ENCODE peak calls at places on chromosomes 3 and 15, in five cellular contexts. C, F, Z, X and Y are unnamed samples. For H3F3A and H3K4me1, the result is how much of the 10 kb centered on the place peaks cover.

GRCh38 chr3:138351151-138351550 is 2.8 kb downstream of the MRAS start:
- DNase-seq in C (no peak), F (no peak), Z (no peak), X (no peak), Y (no peak)

GRCh38 chr3:171646357-171647133 is 163.7 kb downstream of the PLD1 start:
- DNase-seq in C (peak), F (peak), Z (peak), X (peak), Y (peak)

GRCh38 chr15:98658831-98659699 is 10.7 kb downstream of the IGF1R start:
- DNase-seq in C (peak), F (peak), Z (peak), X (peak), Y (peak)

GRCh38 chr15:46786886-46787285 is 930.4 kb upstream of the SEMA6D start:
- DNase-seq in C (peak), F (peak), Z (no peak), X (no peak), Y (no peak)

GRCh38 chr3:150786791-150787190 is 23.8 kb upstream of the SIAH2 start:
- DNase-seq in C (no peak), F (no peak), Z (peak), X (peak), Y (peak)

GRCh38 chr3:9809615-9810356 is at the start of gene TTLL3:
- DNase-seq in C (peak), F (peak), Z (peak), X (no peak), Y (peak)

GRCh38 chr15:84699538-84700191 is 16.3 kb downstream of the SEC11A start:
- DNase-seq in C (no peak), F (no peak), Z (no peak), X (no peak), Y (no peak)

GRCh38 chr3:59515936-59516335 is 466.1 kb upstream of the CFAP20DC start:
- DNase-seq in C (no peak), F (no peak), Z (no peak), X (no peak), Y (no peak)

GRCh38 chr3:135844381-135844780 is 121.1 kb upstream of the PPP2R3A start:
- DNase-seq in C (no peak), F (no peak), Z (peak), X (no peak), Y (no peak)

GRCh38 chr3:108877906-108878305 is 55.3 kb downstream of the TRAT1 start:
- DNase-seq in C (no peak), F (no peak), Z (no peak), X (no peak), Y (no peak)

GRCh38 chr3:159751141-159751540 is 237.5 kb upstream of the IL12A start:
- DNase-seq in C (no peak), F (no peak), Z (peak), X (no peak), Y (no peak)

GRCh38 chr15:84669726-84670125 is 11.7 kb upstream of the NMB start:
- DNase-seq in C (no peak), F (no peak), Z (peak), X (no peak), Y (no peak)

GRCh38 chr3:66854752-66855151 is 143.4 kb upstream of the KBTBD8 start:
- DNase-seq in C (no peak), F (peak), Z (no peak), X (no peak), Y (no peak)

DNA sequence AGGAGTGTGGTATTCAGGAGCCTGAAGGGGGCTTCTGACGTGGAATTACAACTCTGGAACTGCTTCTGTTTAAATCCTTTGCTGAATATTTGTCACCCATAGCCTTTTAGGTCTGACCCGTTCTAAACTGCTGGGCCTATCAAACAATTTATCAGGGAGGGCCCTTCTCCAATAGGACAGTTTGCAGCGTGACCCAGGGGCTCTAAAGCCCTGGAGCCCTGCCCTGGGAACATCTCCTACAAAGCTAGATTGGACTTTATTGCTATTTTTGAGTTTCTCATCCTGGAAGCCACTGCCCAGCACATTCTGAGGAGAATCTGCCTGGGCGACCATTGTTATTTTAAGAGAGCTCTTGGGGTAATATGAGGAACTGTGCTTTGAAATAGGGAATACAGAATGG is 35.5 kb downstream of the KLF13 start:
- DNase-seq in C (no peak), F (no peak), Z (no peak), X (no peak), Y (no peak)
- H3F3A ChIP-seq in C (half or more), F (under half), Z (under half), X (under half), Y (under half)

GRCh38 chr3:12752803-12753202 is 6.3 kb downstream of the TMEM40 start:
- DNase-seq in C (no peak), F (no peak), Z (peak), X (peak), Y (peak)

GRCh38 chr3:12752111-12752510 is 6.9 kb downstream of the TMEM40 start:
- DNase-seq in C (no peak), F (no peak), Z (peak), X (no peak), Y (peak)

GRCh38 chr3:12751548-12751947 is 7.5 kb downstream of the TMEM40 start:
- DNase-seq in C (no peak), F (no peak), Z (no peak), X (peak), Y (peak)

GRCh38 chr3:12750223-12750622 is 8.8 kb downstream of the TMEM40 start:
- DNase-seq in C (no peak), F (no peak), Z (peak), X (peak), Y (peak)

GRCh38 chr3:12750658-12751071 is 8.4 kb downstream of the TMEM40 start:
- DNase-seq in C (no peak), F (no peak), Z (peak), X (no peak), Y (peak)
- H3K4me2 ChIP-seq in C (no peak), F (no peak), Z (peak), X (peak), Y (no peak)

GRCh38 chr15:73617310-73617709 is 15.9 kb downstream of the NPTN start:
- DNase-seq in C (no peak), F (no peak), Z (peak), X (no peak), Y (no peak)
- H3K4me1 ChIP-seq in C (under half), F (under half), Z (under half), X (under half), Y (under half)

DNA sequence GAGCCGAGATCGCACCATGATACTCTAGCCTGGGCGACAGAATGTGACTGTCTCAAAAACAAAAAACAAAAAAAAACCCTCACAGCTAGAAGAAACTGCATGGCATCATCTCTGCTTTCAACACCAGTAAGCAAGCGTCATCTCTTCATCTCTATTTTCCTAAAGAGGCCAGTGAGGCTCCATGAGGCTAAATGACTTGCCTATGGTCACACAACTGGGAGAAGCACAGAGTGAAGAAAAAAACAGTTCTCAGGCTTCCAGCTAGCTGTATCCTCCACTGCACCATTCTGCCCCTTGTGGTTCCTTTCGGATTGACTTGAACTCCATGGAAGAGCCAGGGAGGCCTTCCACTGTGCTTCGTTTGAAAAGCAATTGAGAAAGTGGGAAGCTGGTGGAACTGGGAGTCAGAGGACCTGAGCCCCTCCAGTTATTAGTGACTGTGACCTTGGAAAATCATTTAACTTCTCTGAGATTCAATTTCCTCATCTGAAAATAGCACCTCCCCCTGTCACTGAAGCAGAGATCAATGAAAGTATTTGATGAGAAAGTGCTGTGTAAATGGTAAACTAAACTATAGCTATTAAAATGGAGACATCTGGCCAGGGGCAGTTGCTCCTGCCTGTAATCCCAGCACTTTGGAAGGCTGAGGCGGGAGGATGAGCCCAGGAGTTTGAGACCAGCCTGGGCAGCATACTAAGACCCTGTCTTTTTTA is 32.1 kb upstream of the DENND4A start:
- DNase-seq in C (peak), F (peak), Z (peak), X (peak), Y (peak)
- H3F3A ChIP-seq in C (under half), F (under half), Z (under half), X (under half), Y (under half)

DNA sequence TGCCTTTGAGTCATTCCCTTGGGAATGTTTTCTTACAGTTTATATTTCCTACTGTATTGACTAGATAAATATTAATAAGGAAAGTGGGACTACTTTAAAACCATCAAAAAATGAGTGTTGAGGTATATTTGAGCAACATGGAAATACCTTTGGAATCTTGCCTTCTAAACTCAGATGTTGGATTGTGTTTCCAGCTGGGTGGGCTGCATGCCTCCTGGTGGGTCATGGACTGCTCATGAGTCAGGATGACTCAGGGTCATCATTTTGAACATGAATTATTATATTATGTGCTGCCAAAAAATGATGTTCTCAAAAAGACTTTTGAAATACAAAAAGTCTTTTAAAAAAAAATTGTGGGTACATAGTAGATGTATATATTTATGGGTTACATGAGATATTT is 41.1 kb upstream of the APH1B start:
- DNase-seq in C (no peak), F (no peak), Z (peak), X (no peak), Y (peak)
- H3K4me2 ChIP-seq in C (no peak), F (no peak), Z (peak), X (peak), Y (peak)

DNA sequence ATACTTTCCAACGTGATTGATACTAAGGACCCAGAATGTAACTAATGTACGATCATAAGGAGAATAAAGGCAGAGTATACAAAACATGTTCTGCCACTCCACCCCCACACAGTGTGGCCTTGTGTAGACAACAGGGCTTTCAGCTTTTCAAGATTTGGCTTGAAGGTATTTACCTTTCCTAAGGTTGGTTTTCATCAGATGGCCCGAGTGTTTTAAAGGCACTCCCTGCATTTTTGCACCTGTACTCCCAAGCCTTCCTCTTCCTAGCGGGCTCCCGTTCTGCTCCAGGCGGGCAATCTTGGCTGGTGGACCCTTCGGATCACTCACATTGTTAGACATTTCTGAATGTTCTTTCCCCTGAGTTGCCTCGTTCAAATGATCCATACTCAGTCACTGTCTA is 4.6 kb downstream of the SATB1 start:
- DNase-seq in C (no peak), F (no peak), Z (no peak), X (no peak), Y (no peak)
- H3K4me1 ChIP-seq in C (under half), F (under half), Z (under half), X (under half), Y (under half)

GRCh38 chr3:435969-436492 is 239.5 kb downstream of the CHL1 start:
- DNase-seq in C (no peak), F (no peak), Z (no peak), X (no peak), Y (peak)
- H3F3A ChIP-seq in C (under half), F (under half), Z (under half), X (under half), Y (under half)